ENCODE peak calls at places on chromosomes 7 and 10, in ten cellular contexts. One of them, this sample, is unnamed.

GRCh38 chr10:70490142-70490541 is 11.6 kb downstream of the PALD1 start:
- DNase-seq in AG08395: no peak
- DNase-seq in mucosa of gallbladder: no peak
- DNase-seq in renal cortical epithelial cell: no peak
- DNase-seq in adrenal gland: no peak
- DNase-seq in KBM-7: no peak
- DNase-seq in A549: no peak
- DNase-seq in NCI-H1048: no peak
- DNase-seq in HFFc6: no peak
- DNase-seq in activated CD4-positive, alpha-beta T cell treated with anti-CD3 and anti-CD28 coated beads, Interleukin-2, amount 10 ng/mL, durations not matched to agents 7 days and 5 days: no peak
- DNase-seq in this sample: peak

GRCh38 chr10:84876116-84876999 is 548.0 kb downstream of the CCSER2 start:
- DNase-seq in HFFc6: no peak
- DNase-seq in NCI-H1048: no peak
- DNase-seq in renal cortical epithelial cell: no peak
- DNase-seq in A549: no peak
- DNase-seq in adrenal gland: no peak
- DNase-seq in activated CD4-positive, alpha-beta T cell treated with anti-CD3 and anti-CD28 coated beads, Interleukin-2, amount 10 ng/mL, durations not matched to agents 7 days and 5 days: no peak
- DNase-seq in KBM-7: no peak
- DNase-seq in AG08395: no peak
- DNase-seq in mucosa of gallbladder: no peak
- DNase-seq in this sample: no peak

GRCh38 chr10:73935895-73936294 is 25.0 kb downstream of the PLAU start:
- DNase-seq in HFFc6: no peak
- DNase-seq in AG08395: no peak
- DNase-seq in adrenal gland: no peak
- DNase-seq in renal cortical epithelial cell: no peak
- DNase-seq in KBM-7: no peak
- DNase-seq in A549: no peak
- DNase-seq in NCI-H1048: no peak
- DNase-seq in mucosa of gallbladder: no peak
- DNase-seq in activated CD4-positive, alpha-beta T cell treated with anti-CD3 and anti-CD28 coated beads, Interleukin-2, amount 10 ng/mL, durations not matched to agents 7 days and 5 days: no peak
- DNase-seq in this sample: no peak

GRCh38 chr10:34290412-34291082 is 524.5 kb downstream of the PARD3 start:
- DNase-seq in AG08395: peak
- DNase-seq in renal cortical epithelial cell: peak
- DNase-seq in activated CD4-positive, alpha-beta T cell treated with anti-CD3 and anti-CD28 coated beads, Interleukin-2, amount 10 ng/mL, durations not matched to agents 7 days and 5 days: no peak
- DNase-seq in KBM-7: no peak
- DNase-seq in mucosa of gallbladder: peak
- DNase-seq in HFFc6: peak
- DNase-seq in adrenal gland: peak
- DNase-seq in NCI-H1048: no peak
- DNase-seq in A549: no peak
- DNase-seq in this sample: no peak

GRCh38 chr7:100642534-100642907 is 1.2 kb upstream of the TFR2 start:
- DNase-seq in mucosa of gallbladder: no peak
- DNase-seq in activated CD4-positive, alpha-beta T cell treated with anti-CD3 and anti-CD28 coated beads, Interleukin-2, amount 10 ng/mL, durations not matched to agents 7 days and 5 days: peak
- DNase-seq in NCI-H1048: no peak
- DNase-seq in adrenal gland: no peak
- DNase-seq in renal cortical epithelial cell: no peak
- DNase-seq in HFFc6: no peak
- DNase-seq in KBM-7: no peak
- DNase-seq in A549: no peak
- DNase-seq in AG08395: no peak
- DNase-seq in this sample: no peak

GRCh38 chr7:71868797-71869196 is 543.3 kb downstream of the CALN1 start:
- DNase-seq in activated CD4-positive, alpha-beta T cell treated with anti-CD3 and anti-CD28 coated beads, Interleukin-2, amount 10 ng/mL, durations not matched to agents 7 days and 5 days: no peak
- DNase-seq in KBM-7: peak
- DNase-seq in A549: peak
- DNase-seq in renal cortical epithelial cell: no peak
- DNase-seq in AG08395: peak
- DNase-seq in mucosa of gallbladder: no peak
- DNase-seq in NCI-H1048: no peak
- DNase-seq in HFFc6: peak
- DNase-seq in adrenal gland: no peak
- DNase-seq in this sample: no peak

GRCh38 chr10:89134963-89135362 is 72.2 kb downstream of the CH25H start:
- DNase-seq in A549: no peak
- DNase-seq in KBM-7: no peak
- DNase-seq in HFFc6: no peak
- DNase-seq in mucosa of gallbladder: no peak
- DNase-seq in AG08395: no peak
- DNase-seq in adrenal gland: no peak
- DNase-seq in renal cortical epithelial cell: no peak
- DNase-seq in activated CD4-positive, alpha-beta T cell treated with anti-CD3 and anti-CD28 coated beads, Interleukin-2, amount 10 ng/mL, durations not matched to agents 7 days and 5 days: no peak
- DNase-seq in NCI-H1048: no peak
- DNase-seq in this sample: no peak

GRCh38 chr7:12436126-12436525 is 32.5 kb upstream of the VWDE start:
- DNase-seq in KBM-7: no peak
- DNase-seq in NCI-H1048: no peak
- DNase-seq in adrenal gland: no peak
- DNase-seq in A549: no peak
- DNase-seq in activated CD4-positive, alpha-beta T cell treated with anti-CD3 and anti-CD28 coated beads, Interleukin-2, amount 10 ng/mL, durations not matched to agents 7 days and 5 days: no peak
- DNase-seq in HFFc6: no peak
- DNase-seq in renal cortical epithelial cell: no peak
- DNase-seq in AG08395: no peak
- DNase-seq in mucosa of gallbladder: no peak
- DNase-seq in this sample: no peak

GRCh38 chr10:34861293-34862004 is 46.4 kb upstream of the PARD3 start:
- DNase-seq in NCI-H1048: no peak
- DNase-seq in renal cortical epithelial cell: no peak
- DNase-seq in adrenal gland: no peak
- DNase-seq in KBM-7: no peak
- DNase-seq in A549: peak
- DNase-seq in HFFc6: no peak
- DNase-seq in AG08395: no peak
- DNase-seq in mucosa of gallbladder: peak
- DNase-seq in activated CD4-positive, alpha-beta T cell treated with anti-CD3 and anti-CD28 coated beads, Interleukin-2, amount 10 ng/mL, durations not matched to agents 7 days and 5 days: no peak
- DNase-seq in this sample: no peak

GRCh38 chr10:110794808-110795207 is 76.9 kb upstream of the PDCD4 start:
- DNase-seq in NCI-H1048: no peak
- DNase-seq in activated CD4-positive, alpha-beta T cell treated with anti-CD3 and anti-CD28 coated beads, Interleukin-2, amount 10 ng/mL, durations not matched to agents 7 days and 5 days: no peak
- DNase-seq in HFFc6: no peak
- DNase-seq in AG08395: no peak
- DNase-seq in mucosa of gallbladder: no peak
- DNase-seq in adrenal gland: no peak
- DNase-seq in KBM-7: no peak
- DNase-seq in renal cortical epithelial cell: no peak
- DNase-seq in A549: no peak
- DNase-seq in this sample: peak

GRCh38 chr7:36565792-36566356 is 158.4 kb downstream of the AOAH start:
- DNase-seq in AG08395: no peak
- DNase-seq in NCI-H1048: no peak
- DNase-seq in A549: no peak
- DNase-seq in KBM-7: no peak
- DNase-seq in adrenal gland: no peak
- DNase-seq in activated CD4-positive, alpha-beta T cell treated with anti-CD3 and anti-CD28 coated beads, Interleukin-2, amount 10 ng/mL, durations not matched to agents 7 days and 5 days: no peak
- DNase-seq in HFFc6: no peak
- DNase-seq in renal cortical epithelial cell: no peak
- DNase-seq in mucosa of gallbladder: no peak
- DNase-seq in this sample: no peak

GRCh38 chr10:11887381-11888227 is 64.4 kb downstream of the PROSER2 start:
- DNase-seq in activated CD4-positive, alpha-beta T cell treated with anti-CD3 and anti-CD28 coated beads, Interleukin-2, amount 10 ng/mL, durations not matched to agents 7 days and 5 days: no peak
- DNase-seq in renal cortical epithelial cell: no peak
- DNase-seq in adrenal gland: no peak
- DNase-seq in NCI-H1048: no peak
- DNase-seq in AG08395: no peak
- DNase-seq in HFFc6: no peak
- DNase-seq in A549: no peak
- DNase-seq in KBM-7: no peak
- DNase-seq in mucosa of gallbladder: no peak
- DNase-seq in this sample: no peak

GRCh38 chr7:106061301-106061979 is 50.7 kb downstream of the SYPL1 start:
- DNase-seq in activated CD4-positive, alpha-beta T cell treated with anti-CD3 and anti-CD28 coated beads, Interleukin-2, amount 10 ng/mL, durations not matched to agents 7 days and 5 days: no peak
- DNase-seq in adrenal gland: no peak
- DNase-seq in HFFc6: no peak
- DNase-seq in KBM-7: no peak
- DNase-seq in NCI-H1048: no peak
- DNase-seq in AG08395: no peak
- DNase-seq in mucosa of gallbladder: no peak
- DNase-seq in A549: no peak
- DNase-seq in renal cortical epithelial cell: no peak
- DNase-seq in this sample: no peak

GRCh38 chr7:66050990-66051424 is 24.6 kb upstream of the ASL start:
- DNase-seq in mucosa of gallbladder: peak
- DNase-seq in activated CD4-positive, alpha-beta T cell treated with anti-CD3 and anti-CD28 coated beads, Interleukin-2, amount 10 ng/mL, durations not matched to agents 7 days and 5 days: no peak
- DNase-seq in KBM-7: no peak
- DNase-seq in renal cortical epithelial cell: peak
- DNase-seq in AG08395: peak
- DNase-seq in A549: peak
- DNase-seq in HFFc6: peak
- DNase-seq in NCI-H1048: no peak
- DNase-seq in adrenal gland: peak
- DNase-seq in this sample: no peak

GRCh38 chr7:157587487-157588270 is 250.9 kb downstream of the DNAJB6 start:
- DNase-seq in activated CD4-positive, alpha-beta T cell treated with anti-CD3 and anti-CD28 coated beads, Interleukin-2, amount 10 ng/mL, durations not matched to agents 7 days and 5 days: no peak
- DNase-seq in NCI-H1048: no peak
- DNase-seq in KBM-7: no peak
- DNase-seq in adrenal gland: no peak
- DNase-seq in renal cortical epithelial cell: no peak
- DNase-seq in AG08395: no peak
- DNase-seq in HFFc6: no peak
- DNase-seq in A549: no peak
- DNase-seq in mucosa of gallbladder: no peak
- DNase-seq in this sample: no peak

GRCh38 chr7:30225863-30226361 is 58.5 kb upstream of the ZNRF2 start:
- DNase-seq in HFFc6: no peak
- DNase-seq in A549: no peak
- DNase-seq in mucosa of gallbladder: peak
- DNase-seq in adrenal gland: peak
- DNase-seq in AG08395: no peak
- DNase-seq in activated CD4-positive, alpha-beta T cell treated with anti-CD3 and anti-CD28 coated beads, Interleukin-2, amount 10 ng/mL, durations not matched to agents 7 days and 5 days: no peak
- DNase-seq in renal cortical epithelial cell: peak
- DNase-seq in KBM-7: peak
- DNase-seq in NCI-H1048: no peak
- DNase-seq in this sample: peak

GRCh38 chr7:55569797-55570196 is 2.5 kb downstream of the VOPP1 start:
- DNase-seq in AG08395: no peak
- DNase-seq in A549: no peak
- DNase-seq in adrenal gland: no peak
- DNase-seq in NCI-H1048: no peak
- DNase-seq in mucosa of gallbladder: no peak
- DNase-seq in renal cortical epithelial cell: no peak
- DNase-seq in HFFc6: no peak
- DNase-seq in KBM-7: no peak
- DNase-seq in activated CD4-positive, alpha-beta T cell treated with anti-CD3 and anti-CD28 coated beads, Interleukin-2, amount 10 ng/mL, durations not matched to agents 7 days and 5 days: no peak
- DNase-seq in this sample: no peak

GRCh38 chr10:69316313-69317059 is 38.2 kb downstream of the HK1 start:
- DNase-seq in renal cortical epithelial cell: peak
- DNase-seq in KBM-7: no peak
- DNase-seq in NCI-H1048: no peak
- DNase-seq in activated CD4-positive, alpha-beta T cell treated with anti-CD3 and anti-CD28 coated beads, Interleukin-2, amount 10 ng/mL, durations not matched to agents 7 days and 5 days: no peak
- DNase-seq in adrenal gland: peak
- DNase-seq in mucosa of gallbladder: no peak
- DNase-seq in A549: no peak
- DNase-seq in AG08395: peak
- DNase-seq in HFFc6: peak
- DNase-seq in this sample: peak

This sample was measured in heart left ventricle.